ENCODE peak calls at places on chromosomes 3 and 15, in five cellular contexts. One of them, this sample, is unnamed.

GRCh38 chr3:111910806-111911205 is 51.7 kb downstream of the PHLDB2 start:
- DNase-seq in A549: no peak
- DNase-seq in GM23248: peak
- DNase-seq in kidney: no peak
- DNase-seq in RWPE1: no peak
- DNase-seq in this sample: no peak

GRCh38 chr15:88918738-88919137 is 5.6 kb upstream of the MFGE8 start:
- DNase-seq in A549: peak
- DNase-seq in GM23248: peak
- DNase-seq in kidney: no peak
- DNase-seq in RWPE1: peak
- DNase-seq in this sample: peak

GRCh38 chr15:65824031-65824743 is 32.1 kb upstream of the DENND4A start:
- DNase-seq in A549: peak
- DNase-seq in GM23248: peak
- DNase-seq in kidney: no peak
- DNase-seq in RWPE1: peak
- DNase-seq in this sample: peak

GRCh38 chr3:190385835-190386688 is 1.9 kb upstream of the CLDN16 start:
- DNase-seq in A549: peak
- DNase-seq in GM23248: peak
- DNase-seq in kidney: no peak
- DNase-seq in RWPE1: peak
- DNase-seq in this sample: peak

GRCh38 chr15:45714501-45715488 is 80.0 kb downstream of the SQOR start:
- DNase-seq in A549: peak
- DNase-seq in GM23248: peak
- DNase-seq in kidney: no peak
- DNase-seq in RWPE1: peak
- DNase-seq in this sample: peak

GRCh38 chr3:15384510-15385237 is 42.7 kb downstream of the METTL6 start:
- DNase-seq in A549: no peak
- DNase-seq in GM23248: peak
- DNase-seq in kidney: no peak
- DNase-seq in RWPE1: no peak
- DNase-seq in this sample: no peak

GRCh38 chr3:194322701-194323174 is 28.4 kb downstream of the CPN2 start:
- DNase-seq in A549: peak
- DNase-seq in GM23248: peak
- DNase-seq in kidney: no peak
- DNase-seq in RWPE1: peak
- DNase-seq in this sample: no peak

GRCh38 chr15:101351736-101352135 is 56.7 kb upstream of the SNRPA1 start:
- DNase-seq in A549: no peak
- DNase-seq in GM23248: no peak
- DNase-seq in kidney: no peak
- DNase-seq in RWPE1: no peak
- DNase-seq in this sample: no peak

GRCh38 chr3:138089091-138089490 is 26.3 kb downstream of the DZIP1L start:
- DNase-seq in A549: peak
- DNase-seq in GM23248: peak
- DNase-seq in kidney: no peak
- DNase-seq in RWPE1: peak
- DNase-seq in this sample: no peak

GRCh38 chr3:167876603-167877325 is 141.2 kb downstream of the SERPINI1 start:
- DNase-seq in A549: no peak
- DNase-seq in GM23248: peak
- DNase-seq in kidney: no peak
- DNase-seq in RWPE1: peak
- DNase-seq in this sample: peak

GRCh38 chr3:160401301-160402095 is 2.0 kb downstream of the SMC4 start:
- DNase-seq in A549: peak
- DNase-seq in GM23248: peak
- DNase-seq in kidney: no peak
- DNase-seq in RWPE1: peak
- DNase-seq in this sample: peak

GRCh38 chr3:14462738-14463137 is 60.3 kb downstream of the SLC6A6 start:
- DNase-seq in A549: no peak
- DNase-seq in GM23248: no peak
- DNase-seq in kidney: no peak
- DNase-seq in RWPE1: peak
- DNase-seq in this sample: no peak

GRCh38 chr3:174710622-174711021 is 148.5 kb upstream of the NAALADL2 start:
- DNase-seq in A549: no peak
- DNase-seq in GM23248: peak
- DNase-seq in kidney: no peak
- DNase-seq in RWPE1: no peak
- DNase-seq in this sample: no peak

GRCh38 chr3:123627673-123628670 is 43.1 kb upstream of the HACD2 start:
- DNase-seq in A549: no peak
- DNase-seq in GM23248: no peak
- DNase-seq in kidney: no peak
- DNase-seq in RWPE1: no peak
- DNase-seq in this sample: no peak

GRCh38 chr3:197329382-197329781 is 31.0 kb upstream of the DLG1 start:
- DNase-seq in A549: no peak
- DNase-seq in GM23248: no peak
- DNase-seq in kidney: no peak
- DNase-seq in RWPE1: no peak
- DNase-seq in this sample: no peak
- H3K27ac ChIP-seq in A549: no peak
- H3K27ac ChIP-seq in GM23248: no peak
- H3K27ac ChIP-seq in kidney: no peak
- H3K27ac ChIP-seq in RWPE1: no peak
- H3K27ac ChIP-seq in this sample: no peak

GRCh38 chr3:107402214-107402613 is 25.0 kb downstream of the CCDC54 start:
- DNase-seq in A549: no peak
- DNase-seq in GM23248: no peak
- DNase-seq in kidney: no peak
- DNase-seq in RWPE1: no peak
- DNase-seq in this sample: no peak
- H3K27ac ChIP-seq in A549: no peak
- H3K27ac ChIP-seq in GM23248: no peak
- H3K27ac ChIP-seq in kidney: no peak
- H3K27ac ChIP-seq in RWPE1: no peak
- H3K27ac ChIP-seq in this sample: no peak

GRCh38 chr3:58564054-58564453 is 13.1 kb downstream of the FAM107A start:
- DNase-seq in A549: no peak
- DNase-seq in GM23248: no peak
- DNase-seq in kidney: no peak
- DNase-seq in RWPE1: no peak
- DNase-seq in this sample: no peak

GRCh38 chr3:58563386-58564035 is 13.7 kb downstream of the FAM107A start:
- DNase-seq in A549: peak
- DNase-seq in GM23248: peak
- DNase-seq in kidney: peak
- DNase-seq in RWPE1: peak
- DNase-seq in this sample: no peak

GRCh38 chr3:58566398-58567250 is 10.6 kb downstream of the FAM107A start:
- DNase-seq in A549: no peak
- DNase-seq in GM23248: no peak
- DNase-seq in kidney: peak
- DNase-seq in RWPE1: no peak
- DNase-seq in this sample: no peak

GRCh38 chr3:58565621-58566397 is 11.4 kb downstream of the FAM107A start:
- DNase-seq in A549: no peak
- DNase-seq in GM23248: no peak
- DNase-seq in kidney: peak
- DNase-seq in RWPE1: no peak
- DNase-seq in this sample: no peak

DNA sequence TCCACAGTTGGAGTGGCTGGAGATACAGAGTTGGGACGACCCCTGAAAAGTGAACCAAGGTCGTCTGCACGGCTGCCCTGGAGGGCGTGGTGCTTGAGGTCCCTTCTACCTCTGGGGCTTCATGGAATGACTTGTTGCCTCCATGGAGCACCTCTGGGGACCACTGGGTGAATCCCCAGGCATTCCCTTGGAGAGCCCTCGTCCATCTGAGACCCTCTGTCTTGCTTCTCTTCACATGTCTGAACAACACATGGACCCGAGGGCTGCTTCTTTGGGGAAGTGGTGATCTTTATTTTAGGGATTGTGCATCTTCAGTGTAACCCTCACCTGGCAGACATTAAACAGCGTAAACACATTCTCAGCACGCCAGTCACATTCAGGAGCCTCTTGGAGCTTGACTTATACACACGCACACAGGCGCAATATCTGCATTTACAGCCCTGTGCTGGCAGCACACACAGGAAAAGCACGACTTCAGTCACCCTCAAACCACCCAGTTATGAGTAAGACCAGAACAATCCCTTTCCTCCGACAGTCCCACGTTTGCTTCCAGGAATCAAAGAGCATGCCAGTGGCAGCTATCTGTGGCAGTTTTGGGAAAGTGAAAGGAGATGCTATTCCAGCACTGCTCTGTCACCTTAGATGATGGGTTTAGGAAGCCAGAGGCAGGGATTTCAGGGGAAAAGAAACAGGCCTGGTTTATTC is 12.6 kb downstream of the FAM107A start:
- DNase-seq in A549: peak
- DNase-seq in GM23248: peak
- DNase-seq in kidney: peak
- DNase-seq in RWPE1: peak
- DNase-seq in this sample: no peak
- H3K27ac ChIP-seq in A549: peak
- H3K27ac ChIP-seq in GM23248: peak
- H3K27ac ChIP-seq in kidney: no peak
- H3K27ac ChIP-seq in RWPE1: no peak
- H3K27ac ChIP-seq in this sample: no peak

GRCh38 chr3:66753670-66754069 is 244.4 kb upstream of the KBTBD8 start:
- DNase-seq in A549: no peak
- DNase-seq in GM23248: no peak
- DNase-seq in kidney: no peak
- DNase-seq in RWPE1: no peak
- DNase-seq in this sample: no peak
- H3K27ac ChIP-seq in A549: no peak
- H3K27ac ChIP-seq in GM23248: no peak
- H3K27ac ChIP-seq in kidney: no peak
- H3K27ac ChIP-seq in RWPE1: no peak
- H3K27ac ChIP-seq in this sample: no peak